ENCODE peak calls at places on chromosomes 12 and 14, in nine cellular contexts. J, L, H, P, F, R, T, E and A are unnamed samples.

GRCh38 chr12:12425616-12426015 is 68.7 kb downstream of the BORCS5 start:
- DNase-seq in J (no peak), L (no peak), H (peak), P (no peak), F (no peak), R (no peak), T (no peak), E (no peak), A (no peak)

GRCh38 chr12:47752552-47752951 is 6.1 kb downstream of the RAPGEF3 start:
- DNase-seq in J (no peak), L (no peak), H (peak), P (no peak), F (no peak), R (no peak), T (peak), E (no peak), A (no peak)

GRCh38 chr14:69547701-69548348 is 26.8 kb downstream of the CCDC177 start:
- DNase-seq in J (no peak), L (no peak), H (no peak), P (no peak), F (no peak), R (no peak), T (no peak), E (peak), A (peak)

GRCh38 chr14:105475269-105475915 is 771 bp downstream of the CRIP2 start:
- DNase-seq in J (no peak), L (no peak), H (no peak), P (no peak), F (peak), R (peak), T (no peak), E (no peak), A (no peak)

GRCh38 chr14:68195126-68195525 is 375.5 kb downstream of the RAD51B start:
- DNase-seq in J (no peak), L (no peak), H (no peak), P (no peak), F (no peak), R (no peak), T (no peak), E (peak), A (no peak)

GRCh38 chr12:74339211-74339610 is 198.4 kb upstream of the ATXN7L3B start:
- DNase-seq in J (no peak), L (no peak), H (no peak), P (no peak), F (no peak), R (no peak), T (no peak), E (no peak), A (no peak)

GRCh38 chr12:27335364-27336145 is 2.9 kb downstream of the BMAL2 start:
- DNase-seq in J (no peak), L (peak), H (no peak), P (no peak), F (no peak), R (no peak), T (no peak), E (no peak), A (no peak)

GRCh38 chr14:31118892-31119291 is 88.7 kb downstream of the HECTD1 start:
- DNase-seq in J (no peak), L (no peak), H (peak), P (no peak), F (no peak), R (no peak), T (no peak), E (no peak), A (no peak)

GRCh38 chr12:48999371-49000131 is at the start of gene DDN:
- DNase-seq in J (peak), L (no peak), H (peak), P (peak), F (no peak), R (no peak), T (peak), E (peak), A (peak)

GRCh38 chr12:124865728-124866127 is 2.1 kb upstream of the SCARB1 start:
- DNase-seq in J (no peak), L (no peak), H (no peak), P (no peak), F (no peak), R (no peak), T (no peak), E (no peak), A (no peak)

GRCh38 chr14:44880791-44881190 is 81.0 kb downstream of the KLHL28 start:
- DNase-seq in J (no peak), L (no peak), H (no peak), P (no peak), F (no peak), R (no peak), T (no peak), E (no peak), A (no peak)

GRCh38 chr12:117907108-117907689 is 61.6 kb downstream of the KSR2 start:
- DNase-seq in J (no peak), L (peak), H (no peak), P (no peak), F (no peak), R (no peak), T (no peak), E (peak), A (no peak)

GRCh38 chr14:91058017-91058675 is 2.3 kb downstream of the RPS6KA5 start:
- DNase-seq in J (no peak), L (no peak), H (peak), P (no peak), F (no peak), R (no peak), T (no peak), E (no peak), A (no peak)

GRCh38 chr12:69837191-69838085 is 12.4 kb downstream of the MYRFL start:
- DNase-seq in J (no peak), L (no peak), H (no peak), P (no peak), F (no peak), R (no peak), T (no peak), E (no peak), A (no peak)

GRCh38 chr12:11543513-11544168 is 105.8 kb upstream of the ETV6 start:
- DNase-seq in J (no peak), L (no peak), H (no peak), P (no peak), F (no peak), R (no peak), T (no peak), E (no peak), A (no peak)

GRCh38 chr14:84465890-84466289 is 1064.1 kb upstream of the FLRT2 start:
- DNase-seq in J (no peak), L (no peak), H (no peak), P (no peak), F (no peak), R (no peak), T (no peak), E (no peak), A (no peak)

GRCh38 chr14:105439710-105440553 is 20.3 kb downstream of the MTA1 start:
- DNase-seq in J (no peak), L (no peak), H (peak), P (peak), F (no peak), R (no peak), T (no peak), E (no peak), A (no peak)

GRCh38 chr12:22410497-22410896 is 76.0 kb upstream of the ST8SIA1 start:
- DNase-seq in J (no peak), L (no peak), H (no peak), P (no peak), F (no peak), R (no peak), T (no peak), E (no peak), A (no peak)

GRCh38 chr12:113420996-113421595 is 1.1 kb upstream of the SDSL start:
- DNase-seq in J (no peak), L (no peak), H (no peak), P (no peak), F (no peak), R (no peak), T (no peak), E (no peak), A (no peak)

GRCh38 chr12:114679452-114679875 is 4.5 kb downstream of the TBX3 start:
- DNase-seq in J (no peak), L (no peak), H (no peak), P (no peak), F (no peak), R (no peak), T (no peak), E (peak), A (no peak)

GRCh38 chr12:110135012-110135411 is 10.9 kb downstream of the IFT81 start:
- DNase-seq in J (no peak), L (no peak), H (peak), P (no peak), F (no peak), R (no peak), T (peak), E (no peak), A (no peak)

GRCh38 chr12:128994869-128995268 is 141.6 kb downstream of the GLT1D1 start:
- DNase-seq in J (no peak), L (no peak), H (no peak), P (no peak), F (no peak), R (no peak), T (no peak), E (no peak), A (no peak)

GRCh38 chr14:95557291-95557690 is 22.4 kb downstream of the GLRX5 start:
- DNase-seq in J (no peak), L (no peak), H (no peak), P (no peak), F (no peak), R (no peak), T (no peak), E (peak), A (no peak)

GRCh38 chr14:93011650-93012317 is 88.8 kb downstream of the CHGA start:
- DNase-seq in J (peak), L (no peak), H (no peak), P (no peak), F (no peak), R (no peak), T (no peak), E (no peak), A (no peak)

GRCh38 chr12:63164911-63165310 is 13.9 kb upstream of the AVPR1A start:
- DNase-seq in J (no peak), L (no peak), H (no peak), P (no peak), F (no peak), R (no peak), T (no peak), E (no peak), A (no peak)

GRCh38 chr12:19971396-19971802 is 396.9 kb upstream of the PDE3A start:
- DNase-seq in J (no peak), L (peak), H (peak), P (no peak), F (no peak), R (no peak), T (no peak), E (peak), A (no peak)

GRCh38 chr12:26976687-26977086 is 37.5 kb downstream of the TM7SF3 start:
- DNase-seq in J (no peak), L (no peak), H (no peak), P (no peak), F (no peak), R (no peak), T (no peak), E (no peak), A (no peak)

GRCh38 chr14:55846852-55847471 is 267.0 kb downstream of the KTN1 start:
- DNase-seq in J (peak), L (no peak), H (peak), P (peak), F (no peak), R (no peak), T (peak), E (no peak), A (no peak)

GRCh38 chr12:70664463-70664862 is 27.2 kb upstream of the PTPRB start:
- DNase-seq in J (no peak), L (no peak), H (no peak), P (no peak), F (no peak), R (no peak), T (no peak), E (peak), A (no peak)

GRCh38 chr14:94129758-94130414 is 482 bp upstream of the IFI27L2 start:
- DNase-seq in J (no peak), L (no peak), H (peak), P (no peak), F (peak), R (peak), T (peak), E (peak), A (no peak)

GRCh38 chr12:181921-182320 is 32.0 kb downstream of the SLC6A12 start:
- DNase-seq in J (no peak), L (no peak), H (no peak), P (peak), F (no peak), R (no peak), T (no peak), E (no peak), A (no peak)

GRCh38 chr14:22978873-22979671 is 3.3 kb downstream of the AJUBA start:
- DNase-seq in J (no peak), L (no peak), H (no peak), P (no peak), F (no peak), R (no peak), T (no peak), E (no peak), A (no peak)

GRCh38 chr12:99332936-99333591 is 314.5 kb upstream of the GARIN6 start:
- DNase-seq in J (no peak), L (no peak), H (no peak), P (no peak), F (no peak), R (no peak), T (no peak), E (no peak), A (no peak)

GRCh38 chr14:89388853-89389252 is 28.2 kb downstream of the FOXN3 start:
- DNase-seq in J (no peak), L (no peak), H (no peak), P (no peak), F (no peak), R (no peak), T (no peak), E (no peak), A (no peak)

GRCh38 chr12:132367401-132367851 is 38.0 kb upstream of the GALNT9 start:
- DNase-seq in J (no peak), L (no peak), H (no peak), P (peak), F (no peak), R (no peak), T (no peak), E (no peak), A (no peak)

GRCh38 chr14:99946652-99947489 is 118.4 kb upstream of the EVL start:
- DNase-seq in J (no peak), L (peak), H (no peak), P (no peak), F (no peak), R (no peak), T (no peak), E (peak), A (peak)

GRCh38 chr12:5043589-5044419 is at the start of gene KCNA5:
- DNase-seq in J (no peak), L (peak), H (no peak), P (no peak), F (peak), R (peak), T (no peak), E (peak), A (no peak)

GRCh38 chr12:75834591-75834990 is 197.0 kb downstream of the PHLDA1 start:
- DNase-seq in J (no peak), L (no peak), H (no peak), P (no peak), F (no peak), R (no peak), T (no peak), E (no peak), A (no peak)

GRCh38 chr14:102317564-102318248 is 1.8 kb upstream of the ZNF839 start:
- DNase-seq in J (no peak), L (no peak), H (peak), P (no peak), F (no peak), R (peak), T (no peak), E (no peak), A (no peak)
- TF ChIP-seq CTCF in J (no peak), L (no peak), H (no peak), P (no peak), F (no peak), R (no peak), T (no peak), E (peak), A (peak)

GRCh38 chr12:39145175-39145999 is 240.0 kb upstream of the CPNE8 start:
- DNase-seq in J (no peak), L (peak), H (peak), P (peak), F (no peak), R (peak), T (no peak), E (peak), A (peak)
- TF ChIP-seq CTCF in J (peak), L (peak), H (peak), P (peak), F (peak), R (peak), T (peak), E (peak), A (no peak)

GRCh38 chr14:73725116-73726024 is 11.2 kb upstream of the PNMA1 start:
- DNase-seq in J (no peak), L (no peak), H (no peak), P (peak), F (no peak), R (no peak), T (no peak), E (no peak), A (no peak)

GRCh38 chr14:73723411-73723798 is 9.2 kb upstream of the PNMA1 start:
- DNase-seq in J (no peak), L (no peak), H (peak), P (no peak), F (no peak), R (no peak), T (no peak), E (no peak), A (no peak)

GRCh38 chr14:73722581-73722980 is 8.4 kb upstream of the PNMA1 start:
- DNase-seq in J (no peak), L (no peak), H (no peak), P (no peak), F (no peak), R (no peak), T (no peak), E (no peak), A (no peak)

GRCh38 chr14:73724696-73725095 is 10.5 kb upstream of the PNMA1 start:
- DNase-seq in J (no peak), L (no peak), H (no peak), P (no peak), F (peak), R (no peak), T (no peak), E (no peak), A (no peak)

DNA sequence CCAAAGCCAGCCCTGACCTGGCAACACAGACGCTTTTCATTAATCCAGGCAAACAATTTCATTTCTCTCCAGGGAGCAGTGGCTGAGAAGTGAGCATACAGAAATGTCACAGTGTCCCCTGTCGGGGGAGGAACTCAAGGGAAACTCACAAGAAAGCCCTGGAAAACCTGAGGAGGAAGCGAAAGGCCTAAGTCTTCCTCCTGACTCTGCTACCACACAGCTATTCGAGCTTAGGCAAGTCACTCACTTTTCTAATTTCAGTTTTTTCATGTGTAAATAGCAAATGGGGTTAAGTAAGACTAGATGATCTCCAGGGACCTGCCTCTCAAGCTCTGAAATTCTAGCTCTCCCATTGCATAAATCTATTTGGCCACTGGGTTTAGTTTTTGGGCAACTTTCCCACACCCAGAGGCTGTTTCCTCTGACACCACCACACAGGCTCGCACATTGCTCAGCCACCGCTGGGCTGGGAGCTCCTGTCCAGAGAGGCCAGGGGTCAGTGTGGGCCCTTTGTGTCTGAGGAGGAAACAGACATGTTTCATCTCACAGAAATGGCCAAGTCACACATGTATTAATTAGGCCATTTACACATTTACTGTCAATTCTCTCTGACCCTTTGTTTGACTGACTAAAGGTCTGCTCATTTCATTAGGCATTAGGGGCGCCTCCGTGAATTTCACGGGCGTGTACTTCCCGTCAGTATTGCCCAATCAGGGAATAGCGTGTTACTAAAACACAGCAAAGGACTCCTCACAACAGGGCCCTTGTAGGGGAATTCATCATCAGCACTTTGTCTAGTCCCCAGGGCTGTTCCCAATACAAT is 9.8 kb upstream of the PNMA1 start:
- DNase-seq in J (no peak), L (no peak), H (peak), P (peak), F (peak), R (peak), T (peak), E (peak), A (no peak)
- TF ChIP-seq CTCF in J (no peak), L (no peak), H (peak), P (no peak), F (no peak), R (no peak), T (no peak), E (no peak), A (no peak)

GRCh38 chr12:92133166-92133565 is 12.5 kb downstream of the BTG1 start:
- DNase-seq in J (no peak), L (no peak), H (no peak), P (no peak), F (no peak), R (no peak), T (no peak), E (no peak), A (no peak)
- TF ChIP-seq CTCF in J (no peak), L (no peak), H (no peak), P (no peak), F (no peak), R (no peak), T (no peak), E (no peak), A (no peak)

GRCh38 chr14:61187642-61187905 is 93.6 kb downstream of the TMEM30B start:
- DNase-seq in J (no peak), L (no peak), H (no peak), P (no peak), F (no peak), R (no peak), T (no peak), E (no peak), A (no peak)

GRCh38 chr14:61188196-61188595 is 92.9 kb downstream of the TMEM30B start:
- DNase-seq in J (no peak), L (no peak), H (no peak), P (peak), F (peak), R (peak), T (peak), E (peak), A (no peak)

GRCh38 chr14:61190341-61190740 is 90.8 kb downstream of the TMEM30B start:
- DNase-seq in J (no peak), L (no peak), H (peak), P (no peak), F (no peak), R (no peak), T (no peak), E (no peak), A (no peak)

GRCh38 chr14:61186793-61187641 is 94.1 kb downstream of the TMEM30B start:
- DNase-seq in J (no peak), L (no peak), H (no peak), P (no peak), F (no peak), R (no peak), T (peak), E (no peak), A (no peak)

DNA sequence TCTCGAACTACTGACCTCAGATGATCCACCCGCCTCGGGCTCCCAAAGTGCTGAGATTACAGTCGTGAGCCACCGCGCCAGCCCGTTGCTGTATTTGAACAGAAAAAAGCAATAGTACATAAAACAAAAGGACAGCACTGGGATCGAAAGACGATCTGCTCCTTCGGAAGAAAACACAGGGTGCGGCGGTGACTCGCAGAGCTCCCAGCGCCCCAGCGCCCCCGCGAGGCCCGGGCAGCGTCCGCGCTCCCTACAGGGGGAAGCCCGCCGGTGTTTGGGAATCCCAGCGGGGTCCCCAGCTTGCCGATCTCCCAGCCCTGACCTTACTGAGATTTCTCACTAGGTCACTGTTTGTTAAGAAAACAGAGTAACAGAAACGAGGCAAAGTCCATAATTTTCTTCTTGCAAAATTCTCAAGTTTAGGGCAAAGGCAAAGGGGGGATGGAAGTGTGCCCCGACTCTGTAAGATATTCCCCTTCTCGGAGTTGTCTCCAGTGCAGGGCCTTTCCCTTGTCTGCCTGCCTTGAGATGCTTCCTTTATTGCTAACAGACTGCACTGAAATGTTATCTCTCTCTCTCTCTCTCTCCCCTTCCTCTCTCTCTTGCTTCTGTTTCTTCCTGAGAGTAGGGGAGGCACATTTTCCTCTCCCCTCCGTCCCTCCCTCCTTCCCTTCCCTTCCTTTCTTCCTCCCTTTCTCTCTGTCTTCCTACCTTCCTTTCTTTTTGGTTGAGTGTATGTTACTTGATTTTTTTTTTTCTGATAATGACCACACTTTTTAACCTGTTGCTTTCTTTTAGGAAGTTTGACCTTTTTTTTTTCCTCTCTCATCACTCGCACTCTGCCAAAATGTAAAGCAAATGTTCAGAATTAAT is 92.0 kb downstream of the TMEM30B start:
- DNase-seq in J (no peak), L (peak), H (peak), P (peak), F (no peak), R (peak), T (peak), E (peak), A (peak)
- TF ChIP-seq CTCF in J (peak), L (no peak), H (peak), P (no peak), F (peak), R (peak), T (peak), E (peak), A (peak)